ENCODE peak calls at places on chromosome 2, in six cellular contexts. One of them, this sample, is unnamed.
A peak's percentile ranks its signal among the peaks of the same experiment; 100 is the strongest.

GRCh38 chr2:216344958-216345315 is 27.3 kb downstream of the MARCHF4 start:
- DNase-seq in heart right ventricle: no peak
- DNase-seq in A673: no peak
- DNase-seq in AG08396: no peak
- DNase-seq in left ventricle myocardium inferior: no peak
- DNase-seq in hypothalamus: no peak
- DNase-seq in this sample: no peak

GRCh38 chr2:25112113-25112512 is 56.3 kb downstream of the POMC start:
- DNase-seq in hypothalamus: no peak
- DNase-seq in heart right ventricle: no peak
- DNase-seq in A673: no peak
- DNase-seq in AG08396: no peak
- DNase-seq in left ventricle myocardium inferior: no peak
- DNase-seq in this sample: no peak

GRCh38 chr2:120571015-120571728 is 164.5 kb upstream of the GLI2 start:
- DNase-seq in hypothalamus: no peak
- DNase-seq in left ventricle myocardium inferior: no peak
- DNase-seq in heart right ventricle: no peak
- DNase-seq in A673: no peak
- DNase-seq in AG08396: no peak
- DNase-seq in this sample: no peak

GRCh38 chr2:12326449-12327190 is 390.1 kb upstream of the TRIB2 start:
- DNase-seq in heart right ventricle: no peak
- DNase-seq in hypothalamus: no peak
- DNase-seq in A673: no peak
- DNase-seq in AG08396: no peak
- DNase-seq in left ventricle myocardium inferior: no peak
- DNase-seq in this sample: no peak

GRCh38 chr2:74497777-74498499 is 1.5 kb downstream of the LBX2 start:
- DNase-seq in left ventricle myocardium inferior: no peak
- DNase-seq in AG08396: no peak
- DNase-seq in A673: no peak
- DNase-seq in hypothalamus: no peak
- DNase-seq in heart right ventricle: no peak
- DNase-seq in this sample: no peak

GRCh38 chr2:208489687-208490086 is 83.1 kb downstream of the PTH2R start:
- DNase-seq in heart right ventricle: no peak
- DNase-seq in AG08396: no peak
- DNase-seq in left ventricle myocardium inferior: no peak
- DNase-seq in A673: no peak
- DNase-seq in hypothalamus: no peak
- DNase-seq in this sample: no peak

GRCh38 chr2:71614976-71615768 is 161.8 kb downstream of the DYSF start:
- DNase-seq in hypothalamus: peak; percentile 37
- DNase-seq in left ventricle myocardium inferior: peak; percentile 93
- DNase-seq in AG08396: peak; percentile 67
- DNase-seq in A673: no peak
- DNase-seq in heart right ventricle: peak; percentile 91
- DNase-seq in this sample: no peak

GRCh38 chr2:235433860-235434259 is 60.0 kb upstream of the AGAP1 start:
- DNase-seq in A673: peak; percentile 62
- DNase-seq in AG08396: peak; percentile 34
- DNase-seq in left ventricle myocardium inferior: peak; percentile 61
- DNase-seq in hypothalamus: no peak
- DNase-seq in heart right ventricle: peak; percentile 79
- DNase-seq in this sample: no peak

GRCh38 chr2:117661619-117662018 is 152.9 kb upstream of the DDX18 start:
- DNase-seq in A673: no peak
- DNase-seq in hypothalamus: no peak
- DNase-seq in left ventricle myocardium inferior: no peak
- DNase-seq in heart right ventricle: no peak
- DNase-seq in AG08396: no peak
- DNase-seq in this sample: no peak

GRCh38 chr2:200467806-200468686 is 41.8 kb downstream of the KCTD18 start:
- DNase-seq in AG08396: no peak
- DNase-seq in hypothalamus: no peak
- DNase-seq in heart right ventricle: no peak
- DNase-seq in left ventricle myocardium inferior: no peak
- DNase-seq in A673: no peak
- DNase-seq in this sample: no peak

GRCh38 chr2:166163775-166164174 is 36.0 kb upstream of the SCN1A start:
- DNase-seq in hypothalamus: no peak
- DNase-seq in AG08396: no peak
- DNase-seq in left ventricle myocardium inferior: no peak
- DNase-seq in heart right ventricle: no peak
- DNase-seq in A673: no peak
- DNase-seq in this sample: no peak

This sample was measured in stimulated activated naive CD4-positive, alpha-beta T cell treated with Interleukin-2 at 50 U/mL for 16 hours.